ENCODE peak calls at places on chromosomes 16 and 17, in six cellular contexts. L, N, O, M, Z and K are unnamed samples.

GRCh38 chr17:46264456-46265198 is 30.3 kb upstream of the LRRC37A start:
- DNase-seq in L (peak), N (no peak), O (no peak), M (no peak), Z (peak), K (no peak)

GRCh38 chr17:28145348-28145747 is 102.9 kb downstream of the NLK start:
- DNase-seq in L (no peak), N (no peak), O (no peak), M (no peak), Z (peak), K (no peak)

GRCh38 chr16:83624436-83625120 is 183.2 kb upstream of the HSBP1 start:
- DNase-seq in L (no peak), N (no peak), O (no peak), M (no peak), Z (no peak), K (no peak)

GRCh38 chr17:66720027-66720426 is 114.9 kb upstream of the CACNG5 start:
- DNase-seq in L (no peak), N (no peak), O (no peak), M (no peak), Z (no peak), K (no peak)

GRCh38 chr16:5736209-5736608 is 638.6 kb upstream of the EEF2KMT start:
- DNase-seq in L (no peak), N (no peak), O (no peak), M (no peak), Z (no peak), K (no peak)

GRCh38 chr17:49216953-49217650 is 6.6 kb downstream of the ABI3 start:
- DNase-seq in L (peak), N (peak), O (peak), M (peak), Z (no peak), K (no peak)

GRCh38 chr17:27076814-27077213 is 217.1 kb upstream of the WSB1 start:
- DNase-seq in L (no peak), N (no peak), O (no peak), M (no peak), Z (no peak), K (no peak)

GRCh38 chr16:3101841-3102470 is 2.9 kb upstream of the ZSCAN10 start:
- DNase-seq in L (peak), N (no peak), O (no peak), M (peak), Z (no peak), K (no peak)

GRCh38 chr16:21599994-21600773 is 807 bp downstream of the METTL9 start:
- DNase-seq in L (peak), N (no peak), O (no peak), M (no peak), Z (peak), K (no peak)

GRCh38 chr17:67245694-67246397 is 850 bp upstream of the HELZ start:
- DNase-seq in L (peak), N (peak), O (peak), M (peak), Z (no peak), K (peak)

GRCh38 chr16:27511657-27512056 is 38.1 kb downstream of the GTF3C1 start:
- DNase-seq in L (no peak), N (no peak), O (no peak), M (no peak), Z (peak), K (no peak)

GRCh38 chr16:89099905-89100304 is 6.3 kb downstream of the ACSF3 start:
- DNase-seq in L (no peak), N (no peak), O (peak), M (no peak), Z (peak), K (no peak)

GRCh38 chr16:52578007-52578828 is 31.3 kb upstream of the TOX3 start:
- DNase-seq in L (no peak), N (peak), O (no peak), M (no peak), Z (no peak), K (no peak)

GRCh38 chr17:5668557-5669138 is 84.3 kb upstream of the NLRP1 start:
- DNase-seq in L (no peak), N (no peak), O (no peak), M (no peak), Z (no peak), K (no peak)

GRCh38 chr17:78144146-78144719 is 2.0 kb upstream of the C17orf99 start:
- DNase-seq in L (no peak), N (peak), O (peak), M (peak), Z (peak), K (no peak)

GRCh38 chr16:73480381-73480780 is 432.5 kb upstream of the ZFHX3 start:
- DNase-seq in L (no peak), N (no peak), O (no peak), M (no peak), Z (no peak), K (no peak)

GRCh38 chr16:87058728-87059250 is 258.4 kb downstream of the C16orf95 start:
- DNase-seq in L (no peak), N (no peak), O (no peak), M (no peak), Z (no peak), K (no peak)

GRCh38 chr17:7755095-7755890 is 37.7 kb downstream of the DNAH2 start:
- DNase-seq in L (no peak), N (no peak), O (peak), M (no peak), Z (no peak), K (no peak)

GRCh38 chr17:75240394-75241142 is 20.8 kb downstream of the GGA3 start:
- DNase-seq in L (no peak), N (no peak), O (no peak), M (no peak), Z (peak), K (peak)

GRCh38 chr16:23877107-23878070 is 41.6 kb downstream of the PRKCB start:
- DNase-seq in L (no peak), N (no peak), O (no peak), M (no peak), Z (no peak), K (no peak)
- TF ChIP-seq CTCF in L (no peak), N (no peak), O (no peak), M (peak), Z (no peak), K (no peak)

GRCh38 chr17:39672522-39673334 is 4.5 kb downstream of the PNMT start:
- DNase-seq in L (no peak), N (no peak), O (no peak), M (peak), Z (no peak), K (no peak)
- TF ChIP-seq CTCF in L (no peak), N (no peak), O (peak), M (no peak), Z (no peak), K (no peak)

GRCh38 chr16:967077-967541 is 3.7 kb downstream of the LMF1 start:
- DNase-seq in L (no peak), N (no peak), O (peak), M (no peak), Z (no peak), K (no peak)
- TF ChIP-seq CTCF in L (no peak), N (no peak), O (no peak), M (no peak), Z (no peak), K (no peak)

GRCh38 chr16:23595951-23596720 is at the start of gene NDUFAB1:
- DNase-seq in L (peak), N (peak), O (peak), M (peak), Z (peak), K (peak)
- TF ChIP-seq CTCF in L (peak), N (peak), O (peak), M (peak), Z (peak), K (peak)

GRCh38 chr16:84959045-84959576 is 52.2 kb downstream of the ZDHHC7 start:
- DNase-seq in L (no peak), N (no peak), O (no peak), M (peak), Z (no peak), K (no peak)
- TF ChIP-seq CTCF in L (peak), N (no peak), O (no peak), M (no peak), Z (no peak), K (no peak)